ENCODE peak calls at places on chromosomes 3 and 15, in five cellular contexts. R is stimulated activated CD8-positive, alpha-beta memory T cell treated with anti-CD3 and anti-CD28 coated beads, Interleukin-4, amount 100 ng/mL, for 24 hours; D is AML-193; Z is stomach; N is body of pancreas. V is an unnamed sample.
A peak's percentile ranks its signal among the peaks of the same experiment; 100 is the strongest.

GRCh38 chr3:120350431-120350941 is 1.3 kb upstream of the LRRC58 start:
- DNase-seq in D (peak; percentile 31), R (no peak), Z (no peak), N (peak; percentile 31), V (no peak)

GRCh38 chr3:31161889-31162288 is 267.4 kb upstream of the GADL1 start:
- DNase-seq in Z (no peak), R (no peak), D (no peak), N (no peak), V (no peak)

GRCh38 chr3:190701096-190701532 is 161.4 kb downstream of the GMNC start:
- DNase-seq in D (peak; percentile 51), N (peak; percentile 78), Z (peak; percentile 65), R (no peak), V (peak; percentile 57)

GRCh38 chr15:68383161-68384074 is 48.5 kb downstream of the ITGA11 start:
- DNase-seq in R (no peak), D (peak; percentile 50), Z (peak; percentile 26), N (peak; percentile 32), V (no peak)

GRCh38 chr3:72487078-72487765 is 361.0 kb downstream of the SHQ1 start:
- DNase-seq in R (peak; percentile 60), Z (peak; percentile 52), N (peak; percentile 54), D (no peak), V (no peak)

GRCh38 chr3:62186967-62187366 is 186.4 kb downstream of the FEZF2 start:
- DNase-seq in R (no peak), Z (no peak), D (no peak), N (no peak), V (no peak)

GRCh38 chr15:90580946-90581345 is 51.2 kb downstream of the CRTC3 start:
- DNase-seq in N (no peak), D (no peak), R (no peak), Z (no peak), V (no peak)

GRCh38 chr3:139538733-139539132 is 809 bp downstream of the RBP1 start:
- DNase-seq in N (peak; percentile 76), R (no peak), D (no peak), Z (no peak), V (no peak)

GRCh38 chr3:183117046-183117445 is 17.8 kb upstream of the MCCC1 start:
- DNase-seq in D (no peak), N (no peak), Z (no peak), R (no peak), V (no peak)

V was measured in HL-60.